ENCODE peak calls at places on chromosomes 13 and 19, in eight cellular contexts. M is C1 segment of cervical spinal cord; E is activated naive CD4-positive, alpha-beta T cell; P is brain microvascular endothelial cell; R is EL; A is MV-4-11; O is ureter; B is T-helper 1 cell. T is an unnamed sample.

GRCh38 chr13:35720690-35721554 is 244.4 kb upstream of the MAB21L1 start:
- DNase-seq in O (no peak), R (peak; percentile 74), B (peak; percentile 19), P (peak; percentile 12), E (no peak), M (no peak), A (no peak), T (peak; percentile 67)

GRCh38 chr13:94209110-94209509 is 270.4 kb downstream of the DCT start:
- DNase-seq in B (no peak), O (no peak), E (no peak), R (no peak), M (no peak), A (no peak), P (no peak), T (no peak)

GRCh38 chr13:110135977-110136597 is 170.9 kb downstream of the COL4A1 start:
- DNase-seq in E (no peak), A (no peak), R (no peak), B (no peak), O (no peak), M (no peak), P (no peak), T (no peak)

GRCh38 chr19:56071151-56071550 is 49.9 kb downstream of the ZNF787 start:
- DNase-seq in E (no peak), A (peak; percentile 32), R (no peak), O (no peak), M (no peak), B (no peak), P (no peak), T (peak; percentile 84)

GRCh38 chr13:108342369-108343289 is 73.1 kb downstream of the TNFSF13B start:
- DNase-seq in A (peak; percentile 50), P (peak; percentile 22), E (no peak), O (no peak), M (no peak), R (peak; percentile 11), B (peak; percentile 69), T (peak; percentile 45)

GRCh38 chr13:89891416-89891815 is 1456.1 kb upstream of the MIR17HG start:
- DNase-seq in E (no peak), M (no peak), O (no peak), A (no peak), B (no peak), R (no peak), P (no peak), T (no peak)

GRCh38 chr13:100112186-100112838 is 23.4 kb downstream of the PCCA start:
- DNase-seq in E (no peak), A (no peak), P (no peak), R (no peak), O (no peak), B (no peak), M (no peak), T (no peak)

GRCh38 chr13:98751397-98752110 is 918 bp downstream of the SLC15A1 start:
- DNase-seq in O (no peak), R (peak; percentile 26), M (no peak), P (no peak), A (no peak), B (no peak), E (no peak), T (no peak)

GRCh38 chr13:42276683-42277082 is 4.7 kb downstream of the AKAP11 start:
- DNase-seq in E (no peak), A (no peak), R (peak; percentile 21), B (no peak), O (no peak), P (no peak), M (no peak), T (no peak)

GRCh38 chr13:28761586-28761985 is 42.8 kb upstream of the SLC46A3 start:
- DNase-seq in P (no peak), E (no peak), A (no peak), R (peak; percentile 24), O (no peak), M (no peak), B (no peak), T (no peak)